ENCODE peak calls at places on chromosome 17, in eight cellular contexts. O is NCI-H1105 treated with DMSO at 0.1 percent for 48 hours; Z is stimulated activated CD4-positive, alpha-beta T cell treated with anti-CD3 and anti-CD28 coated beads, Interleukin-15, amount 100 ng/mL, for 24 hours; X is lung; C is stimulated activated naive CD4-positive, alpha-beta T cell; M is Calu3; T is NCI-H2029 treated with DMSO at 0.1 percent for 48 hours; A is effector CD4-positive, alpha-beta T cell. Q is an unnamed sample.

GRCh38 chr17:77930780-77931768 is 27.4 kb upstream of the TNRC6C start:
- DNase-seq in O (no peak), Z (no peak), X (no peak), C (no peak), M (no peak), T (no peak), A (no peak), Q (peak)

GRCh38 chr17:38658741-38659345 is 15.9 kb downstream of the EPOP start:
- DNase-seq in O (no peak), Z (no peak), X (no peak), C (no peak), M (no peak), T (peak), A (no peak), Q (no peak)

GRCh38 chr17:81471804-81472456 is 40.7 kb downstream of the ACTG1 start:
- DNase-seq in O (no peak), Z (peak), X (peak), C (peak), M (no peak), T (peak), A (no peak), Q (no peak)

GRCh38 chr17:44376124-44376523 is 12.5 kb upstream of the FAM171A2 start:
- DNase-seq in O (no peak), Z (peak), X (no peak), C (no peak), M (peak), T (no peak), A (no peak), Q (peak)

GRCh38 chr17:8155341-8156173 is 3.4 kb upstream of the PER1 start:
- DNase-seq in O (no peak), Z (no peak), X (no peak), C (no peak), M (no peak), T (no peak), A (peak), Q (peak)

GRCh38 chr17:31510273-31511175 is 119.0 kb downstream of the RAB11FIP4 start:
- DNase-seq in O (no peak), Z (peak), X (no peak), C (no peak), M (no peak), T (no peak), A (no peak), Q (no peak)

GRCh38 chr17:82923366-82924113 is 83.7 kb upstream of the ZNF750 start:
- DNase-seq in O (no peak), Z (no peak), X (no peak), C (no peak), M (no peak), T (no peak), A (no peak), Q (no peak)

GRCh38 chr17:9839433-9839832 is 13.7 kb downstream of the GLP2R start:
- DNase-seq in O (no peak), Z (no peak), X (no peak), C (no peak), M (no peak), T (no peak), A (no peak), Q (peak)

GRCh38 chr17:692116-692515 is 22.5 kb downstream of the VPS53 start:
- DNase-seq in O (no peak), Z (no peak), X (no peak), C (no peak), M (no peak), T (no peak), A (no peak), Q (no peak)

GRCh38 chr17:43324205-43324893 is 74.4 kb upstream of the ARL4D start:
- DNase-seq in O (no peak), Z (no peak), X (no peak), C (no peak), M (peak), T (no peak), A (no peak), Q (peak)

GRCh38 chr17:27319536-27320221 is 25.8 kb downstream of the WSB1 start:
- DNase-seq in O (peak), Z (no peak), X (peak), C (no peak), M (no peak), T (peak), A (no peak), Q (no peak)

GRCh38 chr17:35740997-35741931 is 9.8 kb downstream of the RASL10B start:
- DNase-seq in O (peak), Z (peak), X (no peak), C (no peak), M (no peak), T (no peak), A (no peak), Q (peak)

GRCh38 chr17:55622547-55622946 is 100.1 kb downstream of the TMEM100 start:
- DNase-seq in O (no peak), Z (no peak), X (no peak), C (no peak), M (no peak), T (no peak), A (no peak), Q (no peak)

GRCh38 chr17:62064791-62065563 is at the start of gene MED13:
- DNase-seq in O (peak), Z (peak), X (peak), C (peak), M (peak), T (no peak), A (peak), Q (peak)

GRCh38 chr17:80080081-80080480 is 21.3 kb upstream of the GAA start:
- DNase-seq in O (no peak), Z (no peak), X (no peak), C (no peak), M (no peak), T (no peak), A (no peak), Q (no peak)

GRCh38 chr17:38663125-38663751 is 11.5 kb downstream of the EPOP start:
- DNase-seq in O (peak), Z (peak), X (peak), C (no peak), M (peak), T (peak), A (no peak), Q (peak)

GRCh38 chr17:14557482-14557881 is 256.6 kb downstream of the HS3ST3B1 start:
- DNase-seq in O (no peak), Z (no peak), X (no peak), C (no peak), M (no peak), T (no peak), A (no peak), Q (no peak)

GRCh38 chr17:53780320-53780719 is 42.4 kb upstream of the KIF2B start:
- DNase-seq in O (no peak), Z (no peak), X (no peak), C (no peak), M (no peak), T (no peak), A (no peak), Q (no peak)

GRCh38 chr17:9195961-9196668 is 174.8 kb downstream of the NTN1 start:
- DNase-seq in O (no peak), Z (no peak), X (no peak), C (no peak), M (peak), T (no peak), A (no peak), Q (peak)

GRCh38 chr17:64357191-64357981 is 33.3 kb downstream of the PECAM1 start:
- DNase-seq in O (no peak), Z (no peak), X (no peak), C (no peak), M (no peak), T (peak), A (no peak), Q (no peak)

GRCh38 chr17:76873856-76874255 is 5.7 kb downstream of the MGAT5B start:
- DNase-seq in O (no peak), Z (no peak), X (no peak), C (no peak), M (no peak), T (no peak), A (no peak), Q (no peak)

GRCh38 chr17:49907279-49907678 is 59.4 kb upstream of the TAC4 start:
- DNase-seq in O (no peak), Z (no peak), X (no peak), C (no peak), M (no peak), T (no peak), A (no peak), Q (no peak)

GRCh38 chr17:56945938-56946337 is 14.9 kb downstream of the COIL start:
- DNase-seq in O (no peak), Z (no peak), X (no peak), C (no peak), M (no peak), T (no peak), A (no peak), Q (no peak)

GRCh38 chr17:75005291-75005690 is 7.2 kb upstream of the MRPL58 start:
- DNase-seq in O (no peak), Z (no peak), X (no peak), C (no peak), M (no peak), T (no peak), A (no peak), Q (no peak)

GRCh38 chr17:39732586-39732985 is 2.3 kb upstream of the MIEN1 start:
- DNase-seq in O (no peak), Z (no peak), X (no peak), C (no peak), M (no peak), T (no peak), A (no peak), Q (no peak)

GRCh38 chr17:7717756-7718350 is 309 bp downstream of the DNAH2 start:
- DNase-seq in O (peak), Z (peak), X (no peak), C (no peak), M (no peak), T (no peak), A (no peak), Q (no peak)

GRCh38 chr17:41484920-41485904 is 4.3 kb upstream of the KRT35 start:
- DNase-seq in O (no peak), Z (no peak), X (no peak), C (no peak), M (no peak), T (no peak), A (no peak), Q (no peak)

GRCh38 chr17:5203178-5203907 is 11.7 kb upstream of the ZNF594 start:
- DNase-seq in O (no peak), Z (no peak), X (no peak), C (no peak), M (no peak), T (no peak), A (no peak), Q (no peak)

GRCh38 chr17:320139-320538 is 32.5 kb downstream of the RPH3AL start:
- DNase-seq in O (no peak), Z (no peak), X (no peak), C (no peak), M (no peak), T (no peak), A (no peak), Q (no peak)

GRCh38 chr17:17239832-17240231 is 2.9 kb upstream of the FLCN start:
- DNase-seq in O (no peak), Z (no peak), X (no peak), C (no peak), M (no peak), T (no peak), A (no peak), Q (no peak)

GRCh38 chr17:15290605-15291004 is 25.5 kb upstream of the PMP22 start:
- DNase-seq in O (no peak), Z (no peak), X (no peak), C (no peak), M (no peak), T (no peak), A (no peak), Q (no peak)

GRCh38 chr17:29115906-29116651 is 64.1 kb downstream of the MYO18A start:
- DNase-seq in O (peak), Z (peak), X (peak), C (no peak), M (peak), T (peak), A (peak), Q (peak)

Q was measured in ELF-1.